ENCODE peak calls at places on chromosomes 7 and 10, in four cellular contexts. O is body of pancreas, G is PC-9, W is sigmoid colon. B is an unnamed sample. For H3K27me3, the result is how much of the 10 kb centered on the place peaks cover.

GRCh38 chr7:143363011-143363937 is 761 bp upstream of the FAM131B start:
- DNase-seq in O (no peak), G (no peak), W (no peak), B (no peak)

GRCh38 chr10:124693801-124694416 is 50.3 kb downstream of the FAM53B start:
- DNase-seq in O (peak), G (no peak), W (peak), B (no peak)

GRCh38 chr7:99628471-99629465 is 12.0 kb downstream of the ZSCAN25 start:
- DNase-seq in O (no peak), G (no peak), W (no peak), B (no peak)

GRCh38 chr7:47610506-47611044 is 28.7 kb upstream of the TNS3 start:
- DNase-seq in O (peak), G (no peak), W (no peak), B (no peak)

GRCh38 chr7:127678947-127679346 is 27.0 kb downstream of the SND1 start:
- DNase-seq in O (no peak), G (no peak), W (no peak), B (no peak)

GRCh38 chr7:157550300-157551275 is 213.8 kb downstream of the DNAJB6 start:
- DNase-seq in O (peak), G (no peak), W (peak), B (no peak)

GRCh38 chr7:43314379-43315158 is 202.1 kb downstream of the HECW1 start:
- DNase-seq in O (no peak), G (no peak), W (no peak), B (no peak)

GRCh38 chr10:128518000-128518399 is 391.8 kb upstream of the MKI67 start:
- DNase-seq in O (no peak), G (no peak), W (no peak), B (no peak)

GRCh38 chr7:78020131-78020873 is 221.7 kb downstream of the PHTF2 start:
- DNase-seq in O (peak), G (peak), W (peak), B (peak)

GRCh38 chr7:131605280-131605878 is 49.0 kb upstream of the PODXL start:
- DNase-seq in O (no peak), G (no peak), W (no peak), B (no peak)

GRCh38 chr7:137953043-137953691 is 48.7 kb downstream of the CREB3L2 start:
- DNase-seq in O (no peak), G (peak), W (no peak), B (no peak)

GRCh38 chr10:128105383-128105782 is 20.8 kb downstream of the MKI67 start:
- DNase-seq in O (no peak), G (no peak), W (no peak), B (no peak)

GRCh38 chr10:75272896-75273295 is 37.1 kb upstream of the COMTD1 start:
- DNase-seq in O (peak), G (peak), W (no peak), B (no peak)

GRCh38 chr7:36762394-36762793 is 38.1 kb upstream of the AOAH start:
- DNase-seq in O (no peak), G (no peak), W (no peak), B (no peak)

GRCh38 chr7:88693131-88693530 is 66.4 kb upstream of the ZNF804B start:
- DNase-seq in O (no peak), G (no peak), W (no peak), B (no peak)

GRCh38 chr7:40133561-40134427 is 628 bp downstream of the MPLKIP start:
- DNase-seq in O (no peak), G (no peak), W (no peak), B (no peak)

GRCh38 chr7:150313870-150314269 is 9.3 kb upstream of the LRRC61 start:
- DNase-seq in O (no peak), G (no peak), W (no peak), B (no peak)

GRCh38 chr10:58414270-58415041 is 29.2 kb downstream of the TFAM start:
- DNase-seq in O (no peak), G (peak), W (no peak), B (no peak)

GRCh38 chr7:143265017-143265693 is 1.9 kb downstream of the GSTK1 start:
- DNase-seq in O (no peak), G (no peak), W (no peak), B (no peak)

GRCh38 chr7:30285067-30285530 is 702 bp downstream of the ZNRF2 start:
- DNase-seq in O (peak), G (no peak), W (peak), B (peak)

GRCh38 chr7:40717242-40717641 is 582.4 kb downstream of the SUGCT start:
- DNase-seq in O (peak), G (peak), W (no peak), B (no peak)

GRCh38 chr10:76040107-76040829 is 608.8 kb downstream of the LRMDA start:
- DNase-seq in O (no peak), G (no peak), W (no peak), B (no peak)

GRCh38 chr10:34760606-34761005 is 54.5 kb downstream of the PARD3 start:
- DNase-seq in O (no peak), G (no peak), W (no peak), B (no peak)

GRCh38 chr10:30013684-30014246 is 45.6 kb downstream of the JCAD start:
- DNase-seq in O (peak), G (no peak), W (peak), B (no peak)

GRCh38 chr10:34978080-34978479 is 112.1 kb downstream of the CUL2 start:
- DNase-seq in O (no peak), G (peak), W (no peak), B (no peak)

GRCh38 chr7:22121702-22122474 is 176.2 kb upstream of the CDCA7L start:
- DNase-seq in O (no peak), G (no peak), W (no peak), B (no peak)

GRCh38 chr7:18515067-18515466 is 19.5 kb downstream of the HDAC9 start:
- DNase-seq in O (no peak), G (peak), W (no peak), B (no peak)

GRCh38 chr10:69439350-69439739 is 11.9 kb upstream of the TSPAN15 start:
- DNase-seq in O (peak), G (peak), W (peak), B (no peak)

GRCh38 chr7:150719960-150720891 is 3.8 kb downstream of the GIMAP1 start:
- DNase-seq in O (no peak), G (no peak), W (no peak), B (no peak)

GRCh38 chr10:100790761-100791208 is 45.4 kb downstream of the PAX2 start:
- DNase-seq in O (no peak), G (no peak), W (no peak), B (no peak)

GRCh38 chr10:70858759-70859158 is 29.6 kb downstream of the PCBD1 start:
- DNase-seq in O (no peak), G (no peak), W (no peak), B (no peak)

GRCh38 chr10:44362866-44363711 is 21.8 kb downstream of the CXCL12 start:
- DNase-seq in O (no peak), G (no peak), W (no peak), B (no peak)

GRCh38 chr10:30186371-30186875 is 127.0 kb upstream of the JCAD start:
- DNase-seq in O (no peak), G (peak), W (no peak), B (no peak)

GRCh38 chr7:12493866-12494265 is 76.7 kb upstream of the SCIN start:
- DNase-seq in O (no peak), G (no peak), W (no peak), B (no peak)

DNA sequence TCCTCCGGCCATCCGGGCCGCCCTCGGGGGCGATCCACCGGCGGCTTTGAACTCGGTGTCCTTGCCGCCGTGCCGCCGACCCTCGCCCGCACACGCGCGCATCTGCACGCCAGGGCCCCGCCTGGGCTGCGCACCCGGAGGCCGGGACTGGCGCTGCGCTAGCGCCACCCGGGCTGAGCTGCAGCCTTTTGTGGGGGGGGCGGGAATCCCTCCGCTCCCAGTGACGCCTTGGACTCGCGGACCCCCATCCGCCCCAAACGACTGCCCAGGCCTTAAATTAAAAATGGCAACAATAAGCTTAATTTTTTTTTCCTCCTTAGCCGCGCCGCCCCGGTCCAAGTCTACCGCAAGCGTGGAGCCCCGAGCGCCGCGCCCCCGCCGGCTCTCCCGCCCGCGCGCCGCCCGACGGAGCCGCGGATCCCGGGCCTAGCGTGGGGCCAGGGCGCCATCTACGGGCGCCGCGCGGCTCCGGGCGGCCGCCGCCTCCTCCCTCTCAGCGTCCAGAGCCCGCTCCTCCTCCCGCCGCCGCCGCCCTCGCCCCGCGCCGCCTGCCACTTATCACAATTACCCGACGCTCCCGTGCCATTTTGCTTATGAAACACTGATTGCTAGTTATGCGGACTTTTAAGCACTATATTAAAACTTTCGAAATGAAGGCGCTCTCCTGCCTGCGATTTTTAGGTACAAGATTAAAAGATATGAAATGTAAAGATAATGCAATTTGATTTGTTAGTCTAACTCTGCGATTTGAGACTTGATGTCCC is 7.5 kb upstream of the EBF3 start:
- DNase-seq in O (peak), G (no peak), W (peak), B (no peak)
- H3K27me3 ChIP-seq in O (half or more), G (under half), W (half or more), B (under half)

DNA sequence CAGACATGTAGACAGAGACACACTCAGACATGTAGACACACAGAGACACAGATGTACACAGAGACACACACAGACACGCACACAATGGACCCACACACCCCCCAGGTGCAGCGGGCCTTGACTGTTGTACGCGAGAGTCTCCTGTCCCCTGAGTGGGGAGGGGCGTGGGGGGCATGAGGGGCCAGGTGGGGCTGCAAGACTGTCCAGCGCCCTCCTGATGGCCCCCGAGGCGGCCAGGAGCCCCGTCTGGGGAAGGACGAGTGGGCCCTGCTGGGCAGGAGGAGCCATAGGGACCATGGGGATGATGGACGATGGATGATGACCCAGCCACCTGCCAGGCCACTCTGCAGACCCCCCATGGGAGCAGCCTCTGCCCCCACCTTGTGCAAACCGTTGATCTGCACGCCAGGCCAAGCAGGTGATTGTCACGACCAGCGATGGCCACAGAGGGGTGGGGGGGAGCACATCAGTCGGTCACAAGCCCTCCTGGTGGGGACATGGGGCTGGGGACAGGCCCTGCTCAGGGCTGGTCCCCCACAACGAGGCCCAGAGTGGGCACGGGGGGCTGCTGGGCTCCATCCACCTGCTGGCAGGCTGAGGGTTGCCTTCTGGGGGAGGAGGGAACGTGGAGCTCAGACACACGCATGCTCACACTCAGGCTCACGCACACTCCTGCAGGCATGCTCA is 11.6 kb downstream of the VENTX start:
- DNase-seq in O (no peak), G (no peak), W (no peak), B (no peak)
- H3K27me3 ChIP-seq in O (under half), G (under half), W (under half), B (under half)

GRCh38 chr10:89207801-89208551 is 859 bp upstream of the CH25H start:
- DNase-seq in O (peak), G (no peak), W (peak), B (no peak)
- H3K27me3 ChIP-seq in O (under half), G (under half), W (under half), B (under half)

GRCh38 chr10:49762566-49762877 is 399 bp upstream of the OGDHL start:
- DNase-seq in O (no peak), G (no peak), W (no peak), B (no peak)
- H3K27me3 ChIP-seq in O (under half), G (half or more), W (under half), B (under half)

DNA sequence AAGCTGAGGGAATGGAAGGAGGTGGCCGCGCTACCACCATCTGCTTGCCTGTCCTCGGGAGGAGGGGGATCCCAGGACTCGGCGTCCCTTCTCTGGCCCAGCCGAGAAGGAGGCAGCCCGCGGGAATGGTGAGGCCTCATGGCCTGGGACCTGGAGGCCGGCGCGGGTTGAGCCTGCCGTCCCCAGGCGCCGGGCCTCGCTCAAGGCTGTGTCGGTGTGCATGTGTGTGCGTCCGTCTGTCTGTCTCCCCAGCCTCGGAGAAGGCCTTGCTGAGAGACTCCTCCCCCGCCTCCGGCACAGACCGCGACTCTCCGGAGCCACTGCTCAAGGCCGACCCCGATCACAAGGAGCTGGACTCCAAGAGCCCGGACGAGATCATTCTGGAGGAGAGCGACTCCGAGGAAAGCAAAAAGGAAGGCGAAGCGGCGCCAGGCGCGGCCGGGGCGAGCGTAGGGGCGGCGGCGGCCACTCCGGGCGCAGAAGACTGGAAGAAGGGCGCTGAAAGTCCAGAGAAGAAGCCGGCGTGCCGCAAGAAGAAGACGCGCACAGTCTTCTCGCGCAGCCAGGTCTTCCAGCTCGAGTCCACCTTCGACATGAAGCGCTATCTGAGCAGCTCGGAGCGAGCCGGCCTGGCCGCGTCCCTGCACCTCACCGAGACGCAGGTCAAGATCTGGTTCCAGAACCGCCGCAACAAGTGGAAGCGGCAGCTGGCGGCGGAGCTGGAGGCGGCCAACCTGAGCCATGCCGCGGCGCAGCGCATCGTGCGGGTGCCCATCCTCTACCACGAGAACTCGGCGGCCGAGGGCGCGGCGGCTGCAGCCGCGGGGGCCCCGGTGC is 1.3 kb downstream of the HMX3 start:
- DNase-seq in O (no peak), G (no peak), W (no peak), B (no peak)
- H3K27me3 ChIP-seq in O (half or more), G (under half), W (half or more), B (half or more)

DNA sequence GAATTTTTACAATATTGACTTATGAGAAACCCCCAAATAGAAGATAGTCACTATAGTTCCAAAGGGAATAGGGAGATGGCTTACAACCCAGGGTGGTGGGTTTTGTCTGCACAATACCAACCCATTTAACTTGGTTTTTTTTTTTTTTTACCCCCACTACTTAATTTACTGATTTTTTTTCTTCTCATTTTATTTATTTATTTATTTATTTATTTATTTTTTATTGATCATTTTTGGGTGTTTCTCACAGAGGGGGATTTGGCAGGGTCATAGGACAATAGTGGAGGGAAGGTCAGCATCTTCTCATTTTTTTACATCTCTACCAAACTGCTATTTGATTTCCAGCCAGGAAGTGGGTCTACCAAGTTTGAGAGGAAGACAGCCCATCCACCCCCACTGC is 77.9 kb downstream of the FAM204A start:
- DNase-seq in O (no peak), G (no peak), W (no peak), B (no peak)
- H3K27me3 ChIP-seq in O (under half), G (under half), W (under half), B (under half)

GRCh38 chr7:35255417-35255798 is 1.5 kb upstream of the TBX20 start:
- DNase-seq in O (no peak), G (no peak), W (no peak), B (no peak)
- H3K27me3 ChIP-seq in O (under half), G (under half), W (half or more), B (half or more)

GRCh38 chr7:49770838-49771237 is 2.6 kb upstream of the VWC2 start:
- DNase-seq in O (no peak), G (no peak), W (no peak), B (no peak)
- H3K27me3 ChIP-seq in O (under half), G (under half), W (under half), B (under half)

GRCh38 chr7:136868496-136869005 is at the start of gene CHRM2:
- DNase-seq in O (no peak), G (no peak), W (peak), B (no peak)
- H3K27me3 ChIP-seq in O (under half), G (under half), W (under half), B (under half)